ENCODE peak calls at places on chromosome 1, in six cellular contexts. P, N, I, O, V and J are unnamed samples.

GRCh38 chr1:169348356-169349036 is 19.1 kb downstream of the NME7 start:
- DNase-seq in P (no peak), N (peak; percentile 47), I (peak; percentile 46), O (no peak), V (no peak), J (no peak)

GRCh38 chr1:100502052-100502792 is 35.7 kb upstream of the GPR88 start:
- DNase-seq in P (no peak), N (no peak), I (no peak), O (no peak), V (no peak), J (no peak)

GRCh38 chr1:241499910-241500309 is 19.6 kb downstream of the FH start:
- DNase-seq in P (no peak), N (no peak), I (peak; percentile 28), O (no peak), V (no peak), J (no peak)

GRCh38 chr1:45010855-45011811 is at the start of gene HECTD3:
- DNase-seq in P (peak; percentile 68), N (peak; percentile 77), I (peak; percentile 69), O (peak; percentile 78), V (peak; percentile 75), J (peak; percentile 85)

GRCh38 chr1:54480201-54480848 is 67.7 kb upstream of the ACOT11 start:
- DNase-seq in P (no peak), N (no peak), I (no peak), O (no peak), V (no peak), J (no peak)

GRCh38 chr1:26094076-26094669 is 17.5 kb upstream of the PDIK1L start:
- DNase-seq in P (no peak), N (no peak), I (no peak), O (no peak), V (no peak), J (no peak)

GRCh38 chr1:101259744-101260148 is 22.9 kb downstream of the S1PR1 start:
- DNase-seq in P (no peak), N (no peak), I (no peak), O (no peak), V (no peak), J (no peak)

GRCh38 chr1:178688244-178688643 is 36.8 kb upstream of the RALGPS2 start:
- DNase-seq in P (no peak), N (no peak), I (no peak), O (peak; percentile 56), V (no peak), J (no peak)

GRCh38 chr1:25692560-25692959 is 76.0 kb downstream of the MAN1C1 start:
- DNase-seq in P (no peak), N (no peak), I (peak; percentile 25), O (no peak), V (no peak), J (no peak)